ENCODE peak calls at places on chromosomes 3 and 15, in six cellular contexts. One of them, this sample, is unnamed.

GRCh38 chr3:178826437-178827010 is 245.1 kb downstream of the ZMAT3 start:
- DNase-seq in body of pancreas: no peak
- DNase-seq in gastrocnemius medialis: no peak
- DNase-seq in tibial artery: no peak
- DNase-seq in upper lobe of left lung: no peak
- DNase-seq in Peyer's patch: no peak
- DNase-seq in this sample: no peak

GRCh38 chr3:113174806-113175490 is 36.4 kb upstream of the BOC start:
- DNase-seq in body of pancreas: no peak
- DNase-seq in gastrocnemius medialis: no peak
- DNase-seq in tibial artery: no peak
- DNase-seq in upper lobe of left lung: no peak
- DNase-seq in Peyer's patch: no peak
- DNase-seq in this sample: no peak

GRCh38 chr3:94063497-94064119 is 747 bp downstream of the NSUN3 start:
- DNase-seq in body of pancreas: no peak
- DNase-seq in gastrocnemius medialis: no peak
- DNase-seq in tibial artery: no peak
- DNase-seq in upper lobe of left lung: no peak
- DNase-seq in Peyer's patch: no peak
- DNase-seq in this sample: no peak

GRCh38 chr15:40115670-40116093 is 7.0 kb upstream of the BMF start:
- DNase-seq in body of pancreas: peak; percentile 89
- DNase-seq in gastrocnemius medialis: no peak
- DNase-seq in tibial artery: peak; percentile 75
- DNase-seq in upper lobe of left lung: peak; percentile 67
- DNase-seq in Peyer's patch: no peak
- DNase-seq in this sample: no peak

GRCh38 chr3:197376020-197376419 is 77.6 kb upstream of the DLG1 start:
- DNase-seq in body of pancreas: no peak
- DNase-seq in gastrocnemius medialis: no peak
- DNase-seq in tibial artery: peak; percentile 37
- DNase-seq in upper lobe of left lung: no peak
- DNase-seq in Peyer's patch: no peak
- DNase-seq in this sample: no peak

GRCh38 chr3:492586-493296 is 296.2 kb downstream of the CHL1 start:
- DNase-seq in body of pancreas: no peak
- DNase-seq in gastrocnemius medialis: no peak
- DNase-seq in tibial artery: no peak
- DNase-seq in upper lobe of left lung: no peak
- DNase-seq in Peyer's patch: no peak
- DNase-seq in this sample: no peak

GRCh38 chr3:29922990-29923746 is 642.3 kb downstream of the RBMS3 start:
- DNase-seq in body of pancreas: no peak
- DNase-seq in gastrocnemius medialis: no peak
- DNase-seq in tibial artery: no peak
- DNase-seq in upper lobe of left lung: no peak
- DNase-seq in Peyer's patch: no peak
- DNase-seq in this sample: peak; percentile 59

GRCh38 chr15:74869726-74870407 is 3.3 kb downstream of the SCAMP2 start:
- DNase-seq in body of pancreas: peak; percentile 39
- DNase-seq in gastrocnemius medialis: peak; percentile 54
- DNase-seq in tibial artery: peak; percentile 75
- DNase-seq in upper lobe of left lung: no peak
- DNase-seq in Peyer's patch: peak; percentile 70
- DNase-seq in this sample: peak; percentile 81

GRCh38 chr3:27279153-27279552 is 90.0 kb downstream of the NEK10 start:
- DNase-seq in body of pancreas: peak; percentile 15
- DNase-seq in gastrocnemius medialis: no peak
- DNase-seq in tibial artery: no peak
- DNase-seq in upper lobe of left lung: no peak
- DNase-seq in Peyer's patch: no peak
- DNase-seq in this sample: no peak

DNA sequence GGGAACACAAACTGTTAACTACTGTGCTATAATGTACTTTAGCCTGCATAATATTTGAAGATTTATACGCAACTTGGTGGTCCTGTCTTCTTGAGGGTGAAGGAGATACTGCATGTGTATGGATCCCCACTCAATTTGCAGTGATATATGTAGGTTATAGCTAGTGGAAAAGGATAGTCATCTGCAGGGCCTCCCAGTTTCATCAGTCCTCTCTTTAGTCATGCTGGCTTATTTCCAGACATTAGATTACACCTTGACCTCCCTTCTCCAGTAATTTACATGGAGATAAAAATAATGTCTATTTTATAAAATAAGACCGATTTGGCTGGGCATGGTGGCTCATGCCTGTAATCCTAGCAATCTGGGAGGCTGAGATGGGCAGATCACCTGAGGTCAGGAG is 3.7 kb downstream of the NR1D2 start:
- DNase-seq in body of pancreas: no peak
- DNase-seq in gastrocnemius medialis: no peak
- DNase-seq in tibial artery: no peak
- DNase-seq in upper lobe of left lung: no peak
- DNase-seq in Peyer's patch: no peak
- DNase-seq in this sample: no peak
- H3K4me1 ChIP-seq in body of pancreas: peaks cover 74% of the 10 kb centered on the region
- H3K4me1 ChIP-seq in gastrocnemius medialis: peaks cover 84% of the 10 kb centered on the region
- H3K4me1 ChIP-seq in tibial artery: peaks cover 64% of the 10 kb centered on the region
- H3K4me1 ChIP-seq in upper lobe of left lung: peaks cover 59% of the 10 kb centered on the region
- H3K4me1 ChIP-seq in Peyer's patch: no peaks in the 10 kb centered on the region
- H3K4me1 ChIP-seq in this sample: peaks cover 85% of the 10 kb centered on the region

GRCh38 chr15:68621535-68621934 is 42.7 kb downstream of the CORO2B start:
- DNase-seq in body of pancreas: no peak
- DNase-seq in gastrocnemius medialis: no peak
- DNase-seq in tibial artery: no peak
- DNase-seq in upper lobe of left lung: no peak
- DNase-seq in Peyer's patch: no peak
- DNase-seq in this sample: no peak
- H3K27ac ChIP-seq in body of pancreas: peak overlapping the region; percentile 66
- H3K27ac ChIP-seq in gastrocnemius medialis: peak overlapping the region; percentile 59
- H3K27ac ChIP-seq in tibial artery: no peak overlapping the region
- H3K27ac ChIP-seq in upper lobe of left lung: peak overlapping the region; percentile 64
- H3K27ac ChIP-seq in Peyer's patch: peak overlapping the region; percentile 56
- H3K27ac ChIP-seq in this sample: peak overlapping the region; percentile 62

GRCh38 chr3:52472239-52472783 is 16.9 kb downstream of the NISCH start:
- DNase-seq in body of pancreas: no peak
- DNase-seq in gastrocnemius medialis: no peak
- DNase-seq in tibial artery: no peak
- DNase-seq in upper lobe of left lung: no peak
- DNase-seq in Peyer's patch: no peak
- DNase-seq in this sample: no peak
- TF ChIP-seq CTCF in body of pancreas: no peak
- TF ChIP-seq CTCF in gastrocnemius medialis: no peak
- TF ChIP-seq CTCF in tibial artery: no peak
- TF ChIP-seq CTCF in upper lobe of left lung: no peak
- TF ChIP-seq CTCF in Peyer's patch: no peak
- TF ChIP-seq CTCF in this sample: no peak

DNA sequence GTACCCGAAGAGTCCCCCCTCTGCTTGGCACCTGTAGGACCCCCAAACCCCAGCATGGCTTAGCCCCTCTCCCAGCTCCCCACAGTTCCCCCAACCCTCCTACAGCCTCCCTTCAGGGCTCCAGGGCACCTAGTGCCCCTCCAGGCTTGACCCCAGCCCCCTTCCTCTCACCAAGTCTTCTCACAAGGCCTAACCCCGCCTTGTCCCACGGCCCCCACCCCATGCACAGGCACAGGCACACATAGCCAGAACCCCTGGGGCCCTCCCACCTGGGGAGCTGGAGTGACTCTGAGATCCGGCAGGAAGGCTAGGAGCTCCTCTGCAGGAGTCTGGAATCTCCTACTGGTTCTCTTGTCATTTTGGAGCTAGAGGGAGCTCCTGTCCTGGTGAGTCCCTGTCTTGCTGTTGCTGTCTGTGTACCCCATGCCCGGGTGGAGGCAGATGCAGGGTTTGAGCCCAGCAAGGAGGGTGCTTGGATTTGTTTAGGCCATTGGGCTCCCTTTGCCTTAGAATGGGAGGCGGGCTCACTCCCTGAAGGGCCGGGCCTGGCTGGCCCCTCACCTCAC is 39.6 kb downstream of the KLF13 start:
- DNase-seq in body of pancreas: peak; percentile 65
- DNase-seq in gastrocnemius medialis: peak; percentile 64
- DNase-seq in tibial artery: peak; percentile 83
- DNase-seq in upper lobe of left lung: no peak
- DNase-seq in Peyer's patch: no peak
- DNase-seq in this sample: no peak
- H3K4me1 ChIP-seq in body of pancreas: peaks cover 90% of the 10 kb centered on the region
- H3K4me1 ChIP-seq in gastrocnemius medialis: peaks cover 96% of the 10 kb centered on the region
- H3K4me1 ChIP-seq in tibial artery: peaks cover 44% of the 10 kb centered on the region
- H3K4me1 ChIP-seq in upper lobe of left lung: peaks cover 77% of the 10 kb centered on the region
- H3K4me1 ChIP-seq in Peyer's patch: peaks cover 19% of the 10 kb centered on the region
- H3K4me1 ChIP-seq in this sample: peaks cover 92% of the 10 kb centered on the region

This sample was measured in right atrium auricular region.